ENCODE peak calls at places on chromosomes 16 and 17, in five cellular contexts. One of them, this sample, is unnamed.

GRCh38 chr17:60151355-60151754 is 1.6 kb downstream of the CA4 start:
- DNase-seq in brain microvascular endothelial cell: no peak
- DNase-seq in neural progenitor cell: no peak
- DNase-seq in uterus: no peak
- DNase-seq in small intestine: no peak
- DNase-seq in this sample: no peak

GRCh38 chr16:23607740-23608139 is 11.6 kb upstream of the NDUFAB1 start:
- DNase-seq in brain microvascular endothelial cell: peak
- DNase-seq in neural progenitor cell: no peak
- DNase-seq in uterus: no peak
- DNase-seq in small intestine: no peak
- DNase-seq in this sample: no peak

GRCh38 chr16:12646490-12647274 is 157.0 kb downstream of the CPPED1 start:
- DNase-seq in brain microvascular endothelial cell: peak
- DNase-seq in neural progenitor cell: no peak
- DNase-seq in uterus: peak
- DNase-seq in small intestine: no peak
- DNase-seq in this sample: no peak

GRCh38 chr16:24701521-24701951 is 27.9 kb upstream of the TNRC6A start:
- DNase-seq in brain microvascular endothelial cell: no peak
- DNase-seq in neural progenitor cell: no peak
- DNase-seq in uterus: no peak
- DNase-seq in small intestine: peak
- DNase-seq in this sample: no peak

GRCh38 chr16:2082171-2082982 is 34.6 kb downstream of the TSC2 start:
- DNase-seq in brain microvascular endothelial cell: no peak
- DNase-seq in neural progenitor cell: no peak
- DNase-seq in uterus: peak
- DNase-seq in small intestine: no peak
- DNase-seq in this sample: no peak

GRCh38 chr16:70430667-70431536 is 8.0 kb downstream of the ST3GAL2 start:
- DNase-seq in brain microvascular endothelial cell: no peak
- DNase-seq in neural progenitor cell: no peak
- DNase-seq in uterus: no peak
- DNase-seq in small intestine: peak
- DNase-seq in this sample: no peak

GRCh38 chr17:42340691-42341127 is 47.5 kb downstream of the STAT3 start:
- DNase-seq in brain microvascular endothelial cell: no peak
- DNase-seq in neural progenitor cell: no peak
- DNase-seq in uterus: no peak
- DNase-seq in small intestine: no peak
- DNase-seq in this sample: no peak

GRCh38 chr17:15955793-15956541 is 11.0 kb downstream of the ADORA2B start:
- DNase-seq in brain microvascular endothelial cell: no peak
- DNase-seq in neural progenitor cell: peak
- DNase-seq in uterus: no peak
- DNase-seq in small intestine: no peak
- DNase-seq in this sample: no peak

GRCh38 chr16:58614212-58614611 is 15.4 kb downstream of the CNOT1 start:
- DNase-seq in brain microvascular endothelial cell: peak
- DNase-seq in neural progenitor cell: no peak
- DNase-seq in uterus: no peak
- DNase-seq in small intestine: no peak
- DNase-seq in this sample: no peak

GRCh38 chr16:87744750-87745514 is 20.9 kb downstream of the KLHDC4 start:
- DNase-seq in brain microvascular endothelial cell: no peak
- DNase-seq in neural progenitor cell: no peak
- DNase-seq in uterus: no peak
- DNase-seq in small intestine: peak
- DNase-seq in this sample: no peak

GRCh38 chr16:11835891-11836652 is 15.3 kb downstream of the RSL1D1 start:
- DNase-seq in brain microvascular endothelial cell: peak
- DNase-seq in neural progenitor cell: no peak
- DNase-seq in uterus: no peak
- DNase-seq in small intestine: peak
- DNase-seq in this sample: no peak

GRCh38 chr17:17785407-17785806 is 51.4 kb downstream of the SREBF1 start:
- DNase-seq in brain microvascular endothelial cell: no peak
- DNase-seq in neural progenitor cell: no peak
- DNase-seq in uterus: no peak
- DNase-seq in small intestine: no peak
- DNase-seq in this sample: no peak

GRCh38 chr17:6775871-6776405 is at the start of gene FBXO39:
- DNase-seq in brain microvascular endothelial cell: no peak
- DNase-seq in neural progenitor cell: peak
- DNase-seq in uterus: no peak
- DNase-seq in small intestine: no peak
- DNase-seq in this sample: no peak

GRCh38 chr16:72291531-72291981 is 119.6 kb upstream of the PMFBP1 start:
- DNase-seq in brain microvascular endothelial cell: peak
- DNase-seq in neural progenitor cell: no peak
- DNase-seq in uterus: no peak
- DNase-seq in small intestine: peak
- DNase-seq in this sample: no peak

GRCh38 chr16:52497067-52497816 is 49.7 kb downstream of the TOX3 start:
- DNase-seq in brain microvascular endothelial cell: no peak
- DNase-seq in neural progenitor cell: no peak
- DNase-seq in uterus: no peak
- DNase-seq in small intestine: peak
- DNase-seq in this sample: no peak

GRCh38 chr17:77343031-77343866 is 202.5 kb downstream of the SEC14L1 start:
- DNase-seq in brain microvascular endothelial cell: no peak
- DNase-seq in neural progenitor cell: no peak
- DNase-seq in uterus: peak
- DNase-seq in small intestine: no peak
- DNase-seq in this sample: peak

GRCh38 chr16:50282010-50282538 is 15.7 kb downstream of the ADCY7 start:
- DNase-seq in brain microvascular endothelial cell: peak
- DNase-seq in neural progenitor cell: no peak
- DNase-seq in uterus: no peak
- DNase-seq in small intestine: peak
- DNase-seq in this sample: no peak

GRCh38 chr17:19769946-19770652 is 22.0 kb upstream of the ALDH3A1 start:
- DNase-seq in brain microvascular endothelial cell: no peak
- DNase-seq in neural progenitor cell: no peak
- DNase-seq in uterus: no peak
- DNase-seq in small intestine: no peak
- DNase-seq in this sample: no peak

GRCh38 chr16:68345351-68345810 is 34.6 kb downstream of the PRMT7 start:
- DNase-seq in brain microvascular endothelial cell: no peak
- DNase-seq in neural progenitor cell: no peak
- DNase-seq in uterus: no peak
- DNase-seq in small intestine: no peak
- DNase-seq in this sample: no peak

GRCh38 chr17:337453-337852 is 15.2 kb downstream of the RPH3AL start:
- DNase-seq in brain microvascular endothelial cell: no peak
- DNase-seq in neural progenitor cell: no peak
- DNase-seq in uterus: no peak
- DNase-seq in small intestine: no peak
- DNase-seq in this sample: no peak

GRCh38 chr16:27123795-27124194 is 57.1 kb downstream of the C16orf82 start:
- DNase-seq in brain microvascular endothelial cell: no peak
- DNase-seq in neural progenitor cell: no peak
- DNase-seq in uterus: no peak
- DNase-seq in small intestine: no peak
- DNase-seq in this sample: no peak

GRCh38 chr17:13590441-13590840 is 11.3 kb downstream of the HS3ST3A1 start:
- DNase-seq in brain microvascular endothelial cell: no peak
- DNase-seq in neural progenitor cell: no peak
- DNase-seq in uterus: no peak
- DNase-seq in small intestine: no peak
- DNase-seq in this sample: no peak

DNA sequence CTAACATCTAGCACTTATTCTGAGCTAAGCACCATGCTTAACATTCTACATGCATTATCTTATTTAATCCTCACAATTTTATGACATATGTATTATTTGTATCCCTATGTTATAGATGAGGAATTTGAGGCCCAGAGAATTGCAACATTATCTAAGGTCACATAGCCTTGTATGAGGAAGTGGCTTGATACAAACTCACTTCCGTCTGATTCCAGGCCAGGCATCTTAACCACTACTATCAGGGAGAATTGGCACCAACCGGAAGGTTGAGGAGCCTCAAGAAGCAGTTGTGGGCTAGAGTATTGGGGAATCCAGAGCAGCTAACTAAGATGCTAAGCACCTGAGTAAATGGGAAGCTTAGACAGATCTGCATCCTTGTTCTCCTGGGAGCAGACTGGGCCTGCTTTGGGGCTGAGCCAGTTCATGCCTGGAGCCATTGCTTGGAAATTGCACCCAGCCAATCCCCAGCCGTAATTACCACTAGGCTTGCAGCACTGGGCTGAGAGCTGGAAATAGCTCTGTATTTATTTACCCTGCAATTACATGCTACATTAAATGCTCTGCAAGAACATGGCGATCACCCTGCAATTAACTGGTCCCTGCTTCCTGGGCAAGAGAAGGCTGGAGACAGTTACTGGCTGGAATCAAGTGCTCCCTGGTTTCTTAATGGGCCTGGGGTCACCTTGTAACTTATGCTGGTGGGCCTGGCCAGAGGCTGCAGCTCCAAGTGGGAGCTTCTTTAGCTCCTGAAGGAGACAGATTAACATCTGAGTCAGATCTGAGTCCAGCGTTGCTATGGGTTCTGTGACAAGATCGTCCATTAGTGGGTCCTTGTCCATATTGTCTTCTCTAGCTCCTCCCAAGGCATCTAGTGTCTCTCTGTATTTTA is 273.1 kb upstream of the CCL2 start:
- DNase-seq in brain microvascular endothelial cell: no peak
- DNase-seq in neural progenitor cell: no peak
- DNase-seq in uterus: no peak
- DNase-seq in small intestine: no peak
- DNase-seq in this sample: no peak
- H3K27ac ChIP-seq in brain microvascular endothelial cell: no peak
- H3K27ac ChIP-seq in neural progenitor cell: no peak
- H3K27ac ChIP-seq in uterus: no peak
- H3K27ac ChIP-seq in small intestine: no peak
- H3K27ac ChIP-seq in this sample: no peak

GRCh38 chr17:31050948-31051347 is 43.8 kb upstream of the NF1 start:
- DNase-seq in brain microvascular endothelial cell: no peak
- DNase-seq in neural progenitor cell: no peak
- DNase-seq in uterus: no peak
- DNase-seq in small intestine: no peak
- DNase-seq in this sample: no peak

GRCh38 chr17:31048780-31049179 is 46.0 kb upstream of the NF1 start:
- DNase-seq in brain microvascular endothelial cell: peak
- DNase-seq in neural progenitor cell: no peak
- DNase-seq in uterus: no peak
- DNase-seq in small intestine: no peak
- DNase-seq in this sample: no peak

GRCh38 chr17:31053076-31053475 is 41.7 kb upstream of the NF1 start:
- DNase-seq in brain microvascular endothelial cell: no peak
- DNase-seq in neural progenitor cell: no peak
- DNase-seq in uterus: no peak
- DNase-seq in small intestine: no peak
- DNase-seq in this sample: no peak

GRCh38 chr17:31052187-31052889 is 42.4 kb upstream of the NF1 start:
- DNase-seq in brain microvascular endothelial cell: peak
- DNase-seq in neural progenitor cell: no peak
- DNase-seq in uterus: peak
- DNase-seq in small intestine: no peak
- DNase-seq in this sample: peak

DNA sequence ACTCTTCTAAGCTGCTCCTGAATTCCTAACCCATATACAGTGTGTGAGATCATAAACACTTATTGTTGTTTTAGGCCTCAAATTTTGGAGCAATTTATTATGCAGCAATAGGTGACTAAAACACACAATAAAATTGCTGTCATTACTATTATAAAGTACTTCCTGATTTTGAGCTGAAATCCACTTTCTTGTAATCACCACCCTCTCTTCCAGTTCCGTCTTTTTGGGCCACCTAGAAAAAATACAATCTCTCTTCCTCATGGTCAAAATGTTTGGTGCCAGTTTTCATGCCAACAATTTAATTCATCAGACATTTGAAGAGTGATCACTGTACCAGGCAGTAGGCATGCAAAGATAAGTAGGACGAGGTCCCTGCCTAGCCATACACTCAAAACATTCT is 43.3 kb upstream of the NF1 start:
- DNase-seq in brain microvascular endothelial cell: no peak
- DNase-seq in neural progenitor cell: no peak
- DNase-seq in uterus: no peak
- DNase-seq in small intestine: no peak
- DNase-seq in this sample: no peak
- H3K4me3 ChIP-seq in brain microvascular endothelial cell: no peak
- H3K4me3 ChIP-seq in neural progenitor cell: no peak
- H3K4me3 ChIP-seq in uterus: no peak
- H3K4me3 ChIP-seq in small intestine: no peak
- H3K4me3 ChIP-seq in this sample: no peak

GRCh38 chr17:57084361-57084801 is 665 bp upstream of the AKAP1 start:
- DNase-seq in brain microvascular endothelial cell: no peak
- DNase-seq in neural progenitor cell: no peak
- DNase-seq in uterus: no peak
- DNase-seq in small intestine: no peak
- DNase-seq in this sample: no peak

GRCh38 chr17:57086069-57086930 is 1.3 kb downstream of the AKAP1 start:
- DNase-seq in brain microvascular endothelial cell: peak
- DNase-seq in neural progenitor cell: peak
- DNase-seq in uterus: no peak
- DNase-seq in small intestine: peak
- DNase-seq in this sample: no peak

GRCh38 chr17:57088298-57088697 is 3.3 kb downstream of the AKAP1 start:
- DNase-seq in brain microvascular endothelial cell: no peak
- DNase-seq in neural progenitor cell: no peak
- DNase-seq in uterus: no peak
- DNase-seq in small intestine: no peak
- DNase-seq in this sample: no peak

GRCh38 chr17:57084802-57085447 is at the start of gene AKAP1:
- DNase-seq in brain microvascular endothelial cell: peak
- DNase-seq in neural progenitor cell: peak
- DNase-seq in uterus: peak
- DNase-seq in small intestine: peak
- DNase-seq in this sample: peak

DNA sequence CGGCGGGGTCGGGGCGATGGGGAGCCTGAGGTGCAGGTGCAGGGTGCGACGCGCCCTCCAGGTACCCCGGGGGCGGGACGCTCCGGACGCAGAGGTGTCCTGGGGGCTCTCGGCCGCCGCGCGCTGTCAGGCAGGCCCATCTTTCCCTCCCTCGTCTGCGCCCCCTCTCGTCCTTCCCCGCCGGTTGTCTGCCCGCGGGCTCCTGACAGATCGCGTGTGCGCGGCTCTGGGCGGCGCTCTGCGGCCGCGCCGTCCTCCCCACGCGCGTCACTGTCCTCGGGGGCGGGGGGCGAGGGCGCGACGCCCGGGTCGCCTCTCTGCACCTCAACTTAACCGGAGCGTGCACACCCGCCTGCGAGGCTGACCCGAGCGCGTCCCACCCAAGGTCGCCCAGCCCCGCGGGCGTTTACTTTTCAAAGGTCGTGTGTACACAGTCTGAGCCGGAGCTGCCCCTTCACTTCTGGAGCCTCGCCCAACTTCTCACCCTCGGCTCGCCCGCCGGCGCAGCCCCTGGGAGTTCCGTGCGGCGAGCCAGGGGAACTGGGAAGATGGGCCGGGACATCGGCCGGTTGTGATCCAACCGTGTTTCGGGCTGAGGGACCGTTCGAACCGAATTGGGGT is 512 bp downstream of the AKAP1 start:
- DNase-seq in brain microvascular endothelial cell: no peak
- DNase-seq in neural progenitor cell: peak
- DNase-seq in uterus: peak
- DNase-seq in small intestine: peak
- DNase-seq in this sample: peak
- H3K27ac ChIP-seq in brain microvascular endothelial cell: no peak
- H3K27ac ChIP-seq in neural progenitor cell: no peak
- H3K27ac ChIP-seq in uterus: peak
- H3K27ac ChIP-seq in small intestine: peak
- H3K27ac ChIP-seq in this sample: peak

GRCh38 chr17:45131294-45131615 is 1.1 kb downstream of the PLCD3 start:
- DNase-seq in brain microvascular endothelial cell: no peak
- DNase-seq in neural progenitor cell: no peak
- DNase-seq in uterus: no peak
- DNase-seq in small intestine: no peak
- DNase-seq in this sample: no peak
- H3K4me3 ChIP-seq in brain microvascular endothelial cell: peak
- H3K4me3 ChIP-seq in neural progenitor cell: peak
- H3K4me3 ChIP-seq in uterus: peak
- H3K4me3 ChIP-seq in small intestine: no peak
- H3K4me3 ChIP-seq in this sample: peak